ENCODE peak calls at places on chromosomes 5 and 9, in eight cellular contexts. I, F, B, P, S, Y, M and C are unnamed samples.

GRCh38 chr5:15594922-15595568 is 95.1 kb downstream of the FBXL7 start:
- DNase-seq in I (no peak), F (no peak), B (no peak), P (no peak), S (no peak), Y (no peak), M (no peak), C (no peak)

GRCh38 chr5:14109771-14110170 is 33.4 kb upstream of the TRIO start:
- DNase-seq in I (no peak), F (no peak), B (no peak), P (no peak), S (no peak), Y (no peak), M (no peak), C (no peak)

GRCh38 chr9:122374885-122375420 is 4.1 kb downstream of the PTGS1 start:
- DNase-seq in I (peak; percentile 93), F (no peak), B (no peak), P (peak; percentile 57), S (no peak), Y (no peak), M (no peak), C (no peak)

GRCh38 chr5:106174903-106175302 is 1495.8 kb downstream of the EFNA5 start:
- DNase-seq in I (no peak), F (no peak), B (no peak), P (peak; percentile 18), S (no peak), Y (no peak), M (no peak), C (no peak)

GRCh38 chr9:69951411-69951810 is 92.2 kb upstream of the MAMDC2 start:
- DNase-seq in I (no peak), F (no peak), B (no peak), P (no peak), S (no peak), Y (peak; percentile 74), M (no peak), C (no peak)

GRCh38 chr5:62259699-62260220 is 46.2 kb upstream of the KIF2A start:
- DNase-seq in I (no peak), F (no peak), B (no peak), P (no peak), S (no peak), Y (no peak), M (no peak), C (no peak)

GRCh38 chr9:125631391-125632085 is 75.5 kb downstream of the MAPKAP1 start:
- DNase-seq in I (no peak), F (peak; percentile 20), B (peak; percentile 42), P (peak; percentile 69), S (no peak), Y (peak; percentile 62), M (no peak), C (no peak)

GRCh38 chr5:10652606-10653005 is 88.7 kb downstream of the ANKRD33B start:
- DNase-seq in I (peak; percentile 57), F (no peak), B (no peak), P (no peak), S (no peak), Y (no peak), M (no peak), C (no peak)

GRCh38 chr5:132065351-132065937 is 5.0 kb downstream of the IL3 start:
- DNase-seq in I (peak; percentile 83), F (peak; percentile 78), B (peak; percentile 80), P (peak; percentile 91), S (no peak), Y (peak; percentile 80), M (peak; percentile 28), C (no peak)

GRCh38 chr9:114735732-114736131 is 53.7 kb upstream of the TEX48 start:
- DNase-seq in I (no peak), F (peak; percentile 3), B (no peak), P (no peak), S (no peak), Y (no peak), M (no peak), C (no peak)

GRCh38 chr9:134408939-134409737 is 82.9 kb downstream of the RXRA start:
- DNase-seq in I (no peak), F (no peak), B (no peak), P (no peak), S (no peak), Y (no peak), M (no peak), C (no peak)

GRCh38 chr5:158506648-158507047 is 593.1 kb downstream of the EBF1 start:
- DNase-seq in I (no peak), F (no peak), B (no peak), P (no peak), S (no peak), Y (no peak), M (no peak), C (no peak)

GRCh38 chr9:35645736-35646582 is 4.8 kb downstream of the SIT1 start:
- DNase-seq in I (no peak), F (no peak), B (no peak), P (peak; percentile 67), S (no peak), Y (no peak), M (peak; percentile 55), C (no peak)

GRCh38 chr9:806285-807156 is 35.0 kb upstream of the DMRT1 start:
- DNase-seq in I (peak; percentile 29), F (peak; percentile 59), B (no peak), P (peak; percentile 35), S (no peak), Y (peak; percentile 15), M (peak; percentile 23), C (no peak)

GRCh38 chr9:69822091-69822750 is 1.6 kb downstream of the CFAP95 start:
- DNase-seq in I (no peak), F (no peak), B (no peak), P (no peak), S (no peak), Y (peak; percentile 40), M (no peak), C (no peak)

GRCh38 chr9:134099123-134099761 is 31.4 kb upstream of the BRD3 start:
- DNase-seq in I (no peak), F (peak; percentile 7), B (peak; percentile 80), P (peak; percentile 88), S (peak; percentile 26), Y (peak; percentile 42), M (peak; percentile 5), C (peak; percentile 9)

GRCh38 chr5:14767942-14768837 is 103.4 kb downstream of the ANKH start:
- DNase-seq in I (no peak), F (no peak), B (no peak), P (peak; percentile 32), S (no peak), Y (no peak), M (no peak), C (no peak)

GRCh38 chr9:1044643-1045042 is 5.5 kb upstream of the DMRT2 start:
- DNase-seq in I (no peak), F (no peak), B (no peak), P (no peak), S (no peak), Y (no peak), M (no peak), C (no peak)

GRCh38 chr9:107685901-107686300 is 196.3 kb upstream of the KLF4 start:
- DNase-seq in I (no peak), F (no peak), B (no peak), P (no peak), S (no peak), Y (peak; percentile 15), M (no peak), C (no peak)

GRCh38 chr9:77291714-77292113 is 114.4 kb downstream of the VPS13A start:
- DNase-seq in I (no peak), F (peak; percentile 1), B (no peak), P (peak; percentile 55), S (no peak), Y (peak; percentile 52), M (peak; percentile 28), C (no peak)

GRCh38 chr5:150137997-150138396 is 17.6 kb downstream of the PDGFRB start:
- DNase-seq in I (no peak), F (no peak), B (no peak), P (no peak), S (no peak), Y (no peak), M (no peak), C (no peak)

GRCh38 chr5:56337715-56338319 is 104.7 kb upstream of the ANKRD55 start:
- DNase-seq in I (no peak), F (no peak), B (no peak), P (no peak), S (no peak), Y (peak; percentile 33), M (no peak), C (no peak)

GRCh38 chr9:125142560-125143376 is 560 bp downstream of the SCAI start:
- DNase-seq in I (no peak), F (no peak), B (peak; percentile 31), P (peak; percentile 35), S (no peak), Y (no peak), M (peak; percentile 16), C (peak; percentile 1)

GRCh38 chr5:55344392-55344992 is 36.7 kb downstream of the MTREX start:
- DNase-seq in I (no peak), F (peak; percentile 55), B (peak; percentile 76), P (peak; percentile 83), S (peak; percentile 35), Y (peak; percentile 41), M (no peak), C (peak; percentile 30)

GRCh38 chr5:66757219-66757833 is 161.1 kb downstream of the MAST4 start:
- DNase-seq in I (no peak), F (peak; percentile 39), B (peak; percentile 38), P (peak; percentile 62), S (no peak), Y (peak; percentile 8), M (no peak), C (no peak)

GRCh38 chr9:131296452-131296851 is 6.9 kb downstream of the PLPP7 start:
- DNase-seq in I (no peak), F (no peak), B (no peak), P (no peak), S (no peak), Y (no peak), M (no peak), C (no peak)

GRCh38 chr9:104028827-104029226 is 65.3 kb upstream of the SMC2 start:
- DNase-seq in I (no peak), F (no peak), B (no peak), P (no peak), S (no peak), Y (no peak), M (no peak), C (no peak)

GRCh38 chr5:138542120-138542955 is 698 bp downstream of the ETF1 start:
- DNase-seq in I (peak; percentile 84), F (no peak), B (no peak), P (peak; percentile 47), S (no peak), Y (no peak), M (no peak), C (no peak)

GRCh38 chr9:5336683-5337082 is 3.0 kb downstream of the RLN1 start:
- DNase-seq in I (no peak), F (no peak), B (no peak), P (no peak), S (no peak), Y (no peak), M (no peak), C (no peak)

GRCh38 chr9:89899476-89900047 is 294.8 kb downstream of the GADD45G start:
- DNase-seq in I (no peak), F (no peak), B (no peak), P (no peak), S (no peak), Y (no peak), M (no peak), C (no peak)

GRCh38 chr9:114426046-114426948 is 38.5 kb upstream of the AKNA start:
- DNase-seq in I (no peak), F (no peak), B (no peak), P (no peak), S (no peak), Y (no peak), M (no peak), C (no peak)

GRCh38 chr5:106730912-106731311 is 939.8 kb downstream of the EFNA5 start:
- DNase-seq in I (no peak), F (no peak), B (no peak), P (no peak), S (no peak), Y (no peak), M (no peak), C (no peak)